ENCODE peak calls at places on chromosome 4, in seven cellular contexts. L is A549; I is activated CD4-positive, CD25-positive, alpha-beta regulatory T cell; Q is neural progenitor cell; P is stimulated activated naive CD4-positive, alpha-beta T cell treated with Interleukin-2 at 50 U/mL for 16 hours; T is T-helper 2 cell treated with Interferon-gamma antibody and Interleukin-4, amounts not matched to agents 5 μg/mL and 100 μg/mL, for 36 hours; J is CD4-positive, CD25-positive, alpha-beta regulatory T cell. Y is an unnamed sample.

GRCh38 chr4:174522183-174523002 is at the start of gene HPGD:
- DNase-seq in P (peak; percentile 45), T (peak; percentile 37), L (peak; percentile 73), I (peak; percentile 19), Q (peak; percentile 71), J (peak; percentile 65), Y (no peak)

GRCh38 chr4:177080388-177080787 is 229.3 kb upstream of the NEIL3 start:
- DNase-seq in T (no peak), Q (no peak), L (no peak), J (no peak), P (no peak), I (no peak), Y (no peak)

GRCh38 chr4:156496797-156497196 is 474.8 kb downstream of the PDGFC start:
- DNase-seq in L (no peak), J (no peak), P (no peak), I (no peak), T (no peak), Q (no peak), Y (no peak)

GRCh38 chr4:90815569-90815968 is 688.4 kb downstream of the CCSER1 start:
- DNase-seq in L (no peak), J (no peak), T (no peak), Q (no peak), P (no peak), I (no peak), Y (no peak)

GRCh38 chr4:15836362-15836761 is 58.2 kb downstream of the CD38 start:
- DNase-seq in L (peak; percentile 44), P (no peak), I (no peak), T (no peak), J (no peak), Q (no peak), Y (no peak)

GRCh38 chr4:3821580-3822229 is 55.5 kb downstream of the ADRA2C start:
- DNase-seq in J (no peak), I (no peak), T (no peak), L (no peak), P (no peak), Q (no peak), Y (no peak)

GRCh38 chr4:73998040-73999011 is at the start of gene CXCL5:
- DNase-seq in L (peak; percentile 92), J (no peak), Q (peak; percentile 78), I (no peak), T (no peak), P (no peak), Y (no peak)

GRCh38 chr4:183012862-183013855 is 85.9 kb upstream of the WWC2 start:
- DNase-seq in Q (no peak), J (no peak), L (no peak), I (no peak), T (no peak), P (no peak), Y (no peak)

GRCh38 chr4:87717276-87718031 is 67.4 kb downstream of the DMP1 start:
- DNase-seq in T (no peak), I (no peak), J (no peak), Q (no peak), P (no peak), L (no peak), Y (no peak)

GRCh38 chr4:102139132-102139573 is 206.1 kb downstream of the SLC39A8 start:
- DNase-seq in J (no peak), P (no peak), L (peak; percentile 1), T (no peak), Q (no peak), I (no peak), Y (no peak)

GRCh38 chr4:129087516-129087915 is 5.8 kb downstream of the SCLT1 start:
- DNase-seq in L (no peak), J (no peak), P (no peak), T (no peak), Q (no peak), I (no peak), Y (no peak)

GRCh38 chr4:98468744-98469143 is 189.7 kb downstream of the TSPAN5 start:
- DNase-seq in L (no peak), T (no peak), Q (peak; percentile 40), P (no peak), J (no peak), I (no peak), Y (no peak)

GRCh38 chr4:69830529-69831269 is 29.2 kb downstream of the SULT1E1 start:
- DNase-seq in I (no peak), P (no peak), L (peak; percentile 18), T (no peak), J (no peak), Q (no peak), Y (no peak)

GRCh38 chr4:94516999-94517398 is 65.3 kb downstream of the PDLIM5 start:
- DNase-seq in L (peak; percentile 47), P (no peak), J (no peak), I (no peak), Q (no peak), T (no peak), Y (no peak)

GRCh38 chr4:166435449-166435848 is 562.4 kb downstream of the TLL1 start:
- DNase-seq in I (no peak), P (no peak), T (no peak), J (no peak), L (peak; percentile 0), Q (no peak), Y (no peak)

GRCh38 chr4:119080721-119081541 is 54.7 kb upstream of the MYOZ2 start:
- DNase-seq in P (no peak), I (no peak), T (no peak), L (peak; percentile 94), J (no peak), Q (no peak), Y (no peak)

GRCh38 chr4:153156263-153156662 is 48.0 kb upstream of the TRIM2 start:
- DNase-seq in J (no peak), I (no peak), P (no peak), L (no peak), Q (peak; percentile 58), T (peak; percentile 34), Y (no peak)

GRCh38 chr4:130849985-130850632 is 1754.2 kb downstream of the C4orf33 start:
- DNase-seq in J (no peak), I (no peak), T (no peak), P (no peak), Q (no peak), L (no peak), Y (no peak)

GRCh38 chr4:116118216-116118615 is 967.2 kb downstream of the TRAM1L1 start:
- DNase-seq in J (no peak), P (no peak), Q (no peak), T (no peak), L (no peak), I (no peak), Y (no peak)

GRCh38 chr4:17232575-17233253 is 279.2 kb downstream of the QDPR start:
- DNase-seq in J (no peak), Q (no peak), P (no peak), I (no peak), L (no peak), T (no peak), Y (no peak)

GRCh38 chr4:6342530-6343293 is 73.1 kb downstream of the WFS1 start:
- DNase-seq in T (no peak), Q (peak; percentile 59), I (no peak), J (no peak), P (no peak), L (peak; percentile 24), Y (no peak)

GRCh38 chr4:5753766-5754528 is 42.9 kb downstream of the EVC start:
- DNase-seq in Q (no peak), T (no peak), P (no peak), L (peak; percentile 48), J (no peak), I (no peak), Y (peak; percentile 22)

GRCh38 chr4:131551306-131551705 is 1597.8 kb upstream of the PCDH10 start:
- DNase-seq in T (no peak), J (no peak), Q (no peak), P (no peak), L (no peak), I (no peak), Y (no peak)

GRCh38 chr4:13829457-13829856 is 201.9 kb upstream of the BOD1L1 start:
- DNase-seq in J (no peak), I (no peak), Q (no peak), L (no peak), T (no peak), P (no peak), Y (no peak)

GRCh38 chr4:57109847-57110634 is at the start of gene IGFBP7:
- DNase-seq in T (no peak), P (no peak), Q (peak; percentile 54), I (no peak), L (no peak), J (no peak), Y (no peak)

GRCh38 chr4:169369634-169370033 is 98.9 kb upstream of the SH3RF1 start:
- DNase-seq in T (no peak), I (no peak), J (no peak), P (no peak), Q (no peak), L (no peak), Y (no peak)

GRCh38 chr4:5965225-5965624 is 53.0 kb downstream of the C4orf50 start:
- DNase-seq in L (no peak), J (no peak), Q (no peak), T (no peak), P (no peak), I (no peak), Y (no peak)

GRCh38 chr4:105186701-105187158 is 40.1 kb downstream of the TET2 start:
- DNase-seq in I (no peak), L (no peak), P (no peak), J (no peak), Q (no peak), T (no peak), Y (no peak)

GRCh38 chr4:70364002-70364401 is 3.4 kb downstream of the SMR3A start:
- DNase-seq in T (no peak), J (no peak), P (no peak), L (no peak), I (no peak), Q (no peak), Y (no peak)

GRCh38 chr4:20881658-20882057 is 181.4 kb downstream of the PACRGL start:
- DNase-seq in J (no peak), T (no peak), L (no peak), I (no peak), Q (no peak), P (no peak), Y (no peak)

GRCh38 chr4:5747746-5748365 is 36.9 kb downstream of the EVC start:
- DNase-seq in T (no peak), L (no peak), I (no peak), J (no peak), P (no peak), Q (no peak), Y (no peak)

GRCh38 chr4:44425614-44426208 is 22.9 kb downstream of the KCTD8 start:
- DNase-seq in T (no peak), L (peak; percentile 21), I (no peak), Q (peak; percentile 72), P (no peak), J (no peak), Y (no peak)

GRCh38 chr4:155571184-155571944 is 95.3 kb upstream of the GUCY1A1 start:
- DNase-seq in T (no peak), I (no peak), L (no peak), Q (peak; percentile 11), J (no peak), P (no peak), Y (no peak)

GRCh38 chr4:168631241-168632151 is 134.6 kb downstream of the PALLD start:
- DNase-seq in T (peak; percentile 5), Q (peak; percentile 94), L (peak; percentile 73), I (no peak), J (no peak), P (no peak), Y (no peak)

GRCh38 chr4:98838528-98838927 is 90.4 kb downstream of the EIF4E start:
- DNase-seq in Q (no peak), P (no peak), T (no peak), I (no peak), J (no peak), L (no peak), Y (no peak)